ENCODE peak calls at places on chromosomes 6 and 20, in nine cellular contexts. K is stomach; Q is CD4-positive, CD25-positive, alpha-beta regulatory T cell; A is breast epithelium; G is effector memory CD4-positive, alpha-beta T cell; I is lower lobe of right lung; B is neuronal stem cell; N is HCT116; F is body of pancreas. D is an unnamed sample. For H3K27me3 and H3K4me1, the result is how much of the 10 kb centered on the place peaks cover.

GRCh38 chr20:21181028-21181427 is 55.1 kb downstream of the KIZ start:
- DNase-seq in I (no peak), N (no peak), Q (no peak), A (no peak), B (no peak), G (no peak), F (no peak), K (no peak), D (no peak)

GRCh38 chr6:106973841-106974336 is 640 bp downstream of the CD24 start:
- DNase-seq in I (peak), K (peak), F (peak), Q (no peak), N (no peak), B (peak), A (peak), G (no peak), D (peak)

GRCh38 chr6:148892247-148892646 is 145.4 kb downstream of the UST start:
- DNase-seq in G (no peak), I (no peak), K (no peak), N (no peak), A (no peak), Q (no peak), F (no peak), B (no peak), D (no peak)

GRCh38 chr6:105805581-105806023 is 280.5 kb upstream of the PRDM1 start:
- DNase-seq in B (no peak), G (no peak), K (no peak), A (no peak), N (no peak), Q (no peak), F (no peak), I (no peak), D (no peak)

GRCh38 chr6:165008971-165009370 is 300.4 kb downstream of the C6orf118 start:
- DNase-seq in B (no peak), F (no peak), G (no peak), I (no peak), N (no peak), K (no peak), A (no peak), Q (no peak), D (no peak)

GRCh38 chr6:29295181-29295585 is 6.3 kb upstream of the OR14J1 start:
- DNase-seq in Q (no peak), G (no peak), F (no peak), A (no peak), N (no peak), B (no peak), K (no peak), I (no peak), D (no peak)

GRCh38 chr6:74871757-74872156 is 334.1 kb downstream of the COL12A1 start:
- DNase-seq in F (no peak), A (no peak), Q (no peak), B (no peak), K (no peak), I (no peak), N (no peak), G (no peak), D (no peak)

GRCh38 chr20:23233341-23233740 is 117.2 kb upstream of the NXT1 start:
- DNase-seq in A (no peak), G (no peak), K (no peak), F (no peak), B (no peak), N (no peak), I (no peak), Q (no peak), D (no peak)

GRCh38 chr20:23270427-23270911 is 80.1 kb upstream of the NXT1 start:
- DNase-seq in Q (no peak), N (no peak), I (no peak), A (no peak), F (no peak), B (no peak), K (no peak), G (no peak), D (no peak)

GRCh38 chr6:76852776-76853175 is 610.5 kb downstream of the HTR1B start:
- DNase-seq in B (no peak), N (no peak), I (no peak), F (no peak), G (no peak), K (no peak), A (no peak), Q (no peak), D (no peak)

GRCh38 chr6:24583463-24584389 is 62.3 kb downstream of the KIAA0319 start:
- DNase-seq in N (peak), A (peak), G (peak), K (peak), Q (peak), B (peak), F (peak), I (peak), D (peak)

GRCh38 chr6:64477311-64477850 is 841.8 kb downstream of the PHF3 start:
- DNase-seq in N (no peak), I (no peak), G (no peak), Q (no peak), A (no peak), K (no peak), B (no peak), F (no peak), D (no peak)

GRCh38 chr20:25149986-25150385 is 45.5 kb upstream of the ENTPD6 start:
- DNase-seq in K (no peak), B (peak), F (no peak), Q (no peak), A (no peak), N (no peak), I (no peak), G (no peak), D (peak)

GRCh38 chr6:166257911-166258318 is 50.3 kb downstream of the PRR18 start:
- DNase-seq in G (peak), I (no peak), K (no peak), Q (no peak), N (no peak), F (no peak), A (no peak), B (no peak), D (no peak)

GRCh38 chr6:153511896-153512496 is 380.9 kb upstream of the RGS17 start:
- DNase-seq in Q (no peak), A (no peak), G (no peak), B (peak), F (peak), K (no peak), I (no peak), N (peak), D (no peak)

GRCh38 chr6:155077784-155078183 is 82.7 kb downstream of the TIAM2 start:
- DNase-seq in A (no peak), F (peak), G (no peak), N (no peak), K (no peak), B (no peak), Q (no peak), I (no peak), D (no peak)

GRCh38 chr6:37516920-37517405 is 17.3 kb upstream of the CCDC167 start:
- DNase-seq in N (no peak), Q (no peak), G (no peak), B (no peak), I (no peak), A (peak), F (no peak), K (no peak), D (no peak)

GRCh38 chr6:167696261-167696660 is 130.4 kb upstream of the AFDN start:
- DNase-seq in B (no peak), F (no peak), I (no peak), K (no peak), Q (no peak), A (peak), G (no peak), N (no peak), D (no peak)

GRCh38 chr6:160431231-160431630 is 83.1 kb downstream of the SLC22A3 start:
- DNase-seq in F (peak), G (no peak), Q (no peak), B (no peak), N (no peak), I (no peak), A (no peak), K (peak), D (no peak)

GRCh38 chr6:115133790-115134189 is 791.0 kb upstream of the HS3ST5 start:
- DNase-seq in F (no peak), K (no peak), G (no peak), I (no peak), Q (no peak), A (no peak), B (no peak), N (no peak), D (no peak)

GRCh38 chr6:46421239-46421638 is 70.0 kb downstream of the RCAN2 start:
- DNase-seq in B (no peak), K (no peak), N (no peak), Q (no peak), I (no peak), G (no peak), F (no peak), A (no peak), D (no peak)

GRCh38 chr6:155201461-155202226 is 62.2 kb upstream of the CLDN20 start:
- DNase-seq in N (peak), G (no peak), Q (no peak), B (no peak), I (no peak), A (no peak), F (no peak), K (no peak), D (no peak)

GRCh38 chr20:53205046-53205445 is 232.9 kb downstream of the TSHZ2 start:
- DNase-seq in F (no peak), G (no peak), N (no peak), Q (no peak), A (no peak), K (no peak), B (no peak), I (no peak), D (no peak)

GRCh38 chr20:35257175-35257909 is 20.6 kb downstream of the MMP24OS start:
- DNase-seq in I (no peak), F (no peak), B (no peak), A (no peak), Q (no peak), G (no peak), K (no peak), N (no peak), D (no peak)

GRCh38 chr6:4355241-4355640 is 219.9 kb upstream of the ECI2 start:
- DNase-seq in I (no peak), A (no peak), F (no peak), Q (no peak), G (no peak), B (no peak), K (peak), N (peak), D (no peak)

GRCh38 chr20:37253087-37253486 is 8.5 kb downstream of the GHRH start:
- DNase-seq in G (no peak), N (no peak), A (no peak), Q (no peak), F (no peak), B (no peak), K (no peak), I (no peak), D (no peak)

GRCh38 chr6:163897030-163897429 is 482.5 kb downstream of the QKI start:
- DNase-seq in B (no peak), N (no peak), G (no peak), K (no peak), F (no peak), I (no peak), Q (no peak), A (no peak), D (no peak)

GRCh38 chr20:24523661-24524060 is 54.2 kb downstream of the SYNDIG1 start:
- DNase-seq in Q (no peak), G (no peak), N (no peak), F (no peak), A (no peak), I (no peak), K (no peak), B (no peak), D (no peak)

GRCh38 chr6:54801244-54801643 is 45.3 kb upstream of the FAM83B start:
- DNase-seq in G (no peak), A (no peak), B (no peak), N (no peak), I (no peak), F (no peak), Q (no peak), K (no peak), D (no peak)

GRCh38 chr20:16759161-16759523 is 11.0 kb downstream of the OTOR start:
- DNase-seq in F (no peak), B (no peak), I (no peak), G (no peak), A (no peak), Q (no peak), N (no peak), K (no peak), D (no peak)

GRCh38 chr6:103797738-103798137 is 1062.0 kb downstream of the HACE1 start:
- DNase-seq in F (no peak), I (no peak), Q (no peak), B (no peak), K (no peak), G (no peak), N (no peak), A (no peak), D (no peak)

GRCh38 chr20:24996449-24997195 is 4.1 kb upstream of the APMAP start:
- DNase-seq in I (no peak), A (peak), K (no peak), G (no peak), N (no peak), F (no peak), B (no peak), Q (no peak), D (no peak)

GRCh38 chr6:1626481-1626880 is 16.8 kb downstream of the FOXC1 start:
- DNase-seq in Q (no peak), K (no peak), I (no peak), N (no peak), G (no peak), F (no peak), B (no peak), A (no peak), D (no peak)

GRCh38 chr20:61044499-61044898 is 207.6 kb upstream of the CDH4 start:
- DNase-seq in K (no peak), N (no peak), I (no peak), B (no peak), F (no peak), A (no peak), G (no peak), Q (no peak), D (no peak)

GRCh38 chr6:109852713-109853112 is 125.4 kb upstream of the GPR6 start:
- DNase-seq in F (no peak), G (no peak), B (no peak), I (no peak), A (no peak), K (no peak), Q (no peak), N (no peak), D (no peak)

GRCh38 chr20:64081620-64081964 is 1.7 kb downstream of the OPRL1 start:
- DNase-seq in I (no peak), B (no peak), N (no peak), K (no peak), F (no peak), A (no peak), Q (no peak), G (no peak), D (no peak)
- H3K27me3 ChIP-seq in I (under half), B (under half), N (under half), K (under half), F (under half), A (under half), Q (under half), G (under half), D (under half)

GRCh38 chr6:30824698-30825097 is 59.6 kb upstream of the DDR1 start:
- DNase-seq in Q (no peak), F (no peak), B (no peak), A (no peak), N (no peak), I (no peak), K (no peak), G (no peak), D (peak)
- H3K4me1 ChIP-seq in Q (under half), F (under half), B (under half), A (under half), N (half or more), I (half or more), K (under half), G (under half), D (half or more)

GRCh38 chr20:7499201-7499600 is 441.1 kb downstream of the HAO1 start:
- DNase-seq in I (no peak), K (no peak), Q (no peak), B (no peak), N (no peak), F (no peak), A (no peak), G (no peak), D (no peak)
- H3K27me3 ChIP-seq in I (under half), K (under half), Q (under half), B (under half), N (under half), F (under half), A (under half), G (under half), D (under half)

DNA sequence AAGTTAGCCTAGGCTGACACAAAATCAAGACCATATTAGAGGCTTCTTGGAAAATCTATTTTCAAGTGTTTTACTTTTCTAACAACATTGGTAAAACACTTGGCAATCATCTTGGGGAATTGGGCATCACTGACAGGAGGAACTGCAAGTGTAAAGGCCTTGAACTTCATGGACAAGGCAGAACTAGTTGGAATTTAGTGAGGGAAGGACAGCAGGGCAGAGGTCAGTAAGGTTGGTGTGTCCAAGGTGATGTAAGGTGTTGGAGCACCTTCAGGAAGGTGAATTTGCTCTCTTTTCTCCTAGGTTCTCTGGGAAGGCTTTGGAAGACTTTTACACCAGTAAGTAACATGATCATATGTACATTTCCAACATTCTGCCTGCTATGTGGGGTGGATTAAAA is 1.5 kb upstream of the SLC17A4 start:
- DNase-seq in K (no peak), A (no peak), N (no peak), Q (no peak), G (no peak), B (no peak), I (no peak), F (no peak), D (no peak)
- H3K4me1 ChIP-seq in K (under half), A (under half), N (under half), Q (under half), G (under half), B (under half), I (under half), F (under half), D (under half)

DNA sequence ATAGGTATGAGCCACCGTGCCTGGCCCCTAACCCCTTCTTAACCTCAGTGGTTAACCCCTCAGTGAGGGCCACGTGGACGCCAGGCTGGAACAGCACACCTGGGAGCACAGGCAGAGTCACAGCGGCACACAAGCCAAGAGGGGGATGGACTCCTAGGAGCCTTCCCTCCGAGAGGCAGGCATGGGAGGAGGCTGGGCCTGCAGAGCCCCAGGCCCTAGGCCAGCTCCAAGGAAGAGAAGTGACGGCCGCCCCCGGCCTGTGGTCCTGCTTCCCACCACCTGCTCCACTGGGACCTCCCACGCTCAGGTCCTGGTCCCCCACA is 3.8 kb downstream of the GATA5 start:
- DNase-seq in F (no peak), I (no peak), K (no peak), N (no peak), Q (no peak), B (no peak), G (no peak), A (no peak), D (no peak)
- H3K27me3 ChIP-seq in F (under half), I (half or more), K (under half), N (under half), Q (under half), B (half or more), G (under half), A (half or more), D (half or more)

GRCh38 chr20:49892260-49893216 is 22.8 kb downstream of the SPATA2 start:
- DNase-seq in N (no peak), A (peak), I (peak), B (no peak), Q (no peak), F (no peak), G (no peak), K (no peak), D (no peak)
- H3K4me1 ChIP-seq in N (under half), A (under half), I (half or more), B (under half), Q (under half), F (under half), G (under half), K (under half), D (half or more)

DNA sequence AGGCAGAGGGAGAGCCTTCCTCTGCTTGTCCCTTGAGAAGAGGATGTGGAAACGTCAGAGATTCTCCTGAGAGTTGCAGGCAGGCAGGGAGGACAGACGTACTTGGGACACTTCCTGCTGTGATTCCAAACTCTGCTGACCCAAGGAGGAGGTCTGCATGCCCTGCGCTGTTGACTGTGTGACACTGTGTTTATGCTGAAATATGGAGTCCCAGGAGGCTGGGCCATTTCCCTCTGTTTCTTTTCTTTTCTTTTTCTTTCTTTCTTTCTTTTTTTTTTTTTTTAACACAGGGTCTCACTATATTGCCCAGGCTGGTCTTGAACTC is 63.5 kb upstream of the BHLHE23 start:
- DNase-seq in I (peak), Q (no peak), G (no peak), B (no peak), K (no peak), A (no peak), F (no peak), N (no peak), D (no peak)
- H3K27me3 ChIP-seq in I (half or more), Q (under half), G (under half), B (half or more), K (half or more), A (half or more), F (under half), N (under half), D (under half)

GRCh38 chr6:33856655-33857054 is 52.9 kb upstream of the MLN start:
- DNase-seq in A (no peak), G (peak), Q (peak), I (no peak), F (peak), N (no peak), K (peak), B (no peak), D (no peak)
- H3K4me1 ChIP-seq in A (under half), G (under half), Q (under half), I (under half), F (under half), N (under half), K (under half), B (under half), D (under half)

D was measured in left lung.